ENCODE peak calls at places on chromosomes 16 and 17, in six cellular contexts. One of them, this sample, is unnamed.

GRCh38 chr16:35425270-35425669 is 1965.9 kb downstream of the TP53TG3F start:
- DNase-seq in astrocyte of the cerebellum: no peak
- DNase-seq in lower lobe of right lung: no peak
- DNase-seq in right atrium auricular region: no peak
- DNase-seq in fibroblast of lung: no peak
- DNase-seq in MCF 10A: no peak
- DNase-seq in this sample: no peak

GRCh38 chr17:82970067-82970466 is 109.3 kb upstream of the METRNL start:
- DNase-seq in MCF 10A: no peak
- DNase-seq in lower lobe of right lung: no peak
- DNase-seq in astrocyte of the cerebellum: no peak
- DNase-seq in right atrium auricular region: no peak
- DNase-seq in fibroblast of lung: no peak
- DNase-seq in this sample: no peak

GRCh38 chr17:48832491-48832890 is 1.7 kb downstream of the CALCOCO2 start:
- DNase-seq in lower lobe of right lung: no peak
- DNase-seq in right atrium auricular region: no peak
- DNase-seq in fibroblast of lung: no peak
- DNase-seq in MCF 10A: no peak
- DNase-seq in astrocyte of the cerebellum: no peak
- DNase-seq in this sample: no peak

GRCh38 chr17:42879596-42879985 is 21.0 kb upstream of the G6PC1 start:
- DNase-seq in fibroblast of lung: no peak
- DNase-seq in right atrium auricular region: no peak
- DNase-seq in astrocyte of the cerebellum: no peak
- DNase-seq in lower lobe of right lung: no peak
- DNase-seq in MCF 10A: no peak
- DNase-seq in this sample: no peak

GRCh38 chr17:40540448-40540847 is 24.8 kb downstream of the CCR7 start:
- DNase-seq in right atrium auricular region: no peak
- DNase-seq in lower lobe of right lung: no peak
- DNase-seq in MCF 10A: no peak
- DNase-seq in fibroblast of lung: no peak
- DNase-seq in astrocyte of the cerebellum: no peak
- DNase-seq in this sample: no peak

GRCh38 chr17:77725851-77726250 is 232.7 kb upstream of the TNRC6C start:
- DNase-seq in astrocyte of the cerebellum: no peak
- DNase-seq in right atrium auricular region: peak; percentile 5
- DNase-seq in lower lobe of right lung: no peak
- DNase-seq in MCF 10A: no peak
- DNase-seq in fibroblast of lung: no peak
- DNase-seq in this sample: no peak

GRCh38 chr17:83119987-83120864 is 40.8 kb downstream of the METRNL start:
- DNase-seq in fibroblast of lung: no peak
- DNase-seq in lower lobe of right lung: peak; percentile 73
- DNase-seq in MCF 10A: no peak
- DNase-seq in right atrium auricular region: no peak
- DNase-seq in astrocyte of the cerebellum: no peak
- DNase-seq in this sample: no peak

GRCh38 chr17:50944054-50944901 is 78.1 kb upstream of the TOB1 start:
- DNase-seq in MCF 10A: no peak
- DNase-seq in astrocyte of the cerebellum: no peak
- DNase-seq in fibroblast of lung: peak; percentile 36
- DNase-seq in right atrium auricular region: no peak
- DNase-seq in lower lobe of right lung: peak; percentile 91
- DNase-seq in this sample: no peak

GRCh38 chr16:77591347-77591746 is 131.0 kb upstream of the NUDT7 start:
- DNase-seq in astrocyte of the cerebellum: no peak
- DNase-seq in lower lobe of right lung: no peak
- DNase-seq in right atrium auricular region: no peak
- DNase-seq in fibroblast of lung: no peak
- DNase-seq in MCF 10A: no peak
- DNase-seq in this sample: no peak

GRCh38 chr17:29115906-29116651 is 64.1 kb downstream of the MYO18A start:
- DNase-seq in fibroblast of lung: peak; percentile 43
- DNase-seq in MCF 10A: peak; percentile 49
- DNase-seq in lower lobe of right lung: no peak
- DNase-seq in astrocyte of the cerebellum: no peak
- DNase-seq in right atrium auricular region: no peak
- DNase-seq in this sample: no peak

GRCh38 chr17:20225162-20226115 is 216.3 kb downstream of the SPECC1 start:
- DNase-seq in right atrium auricular region: no peak
- DNase-seq in MCF 10A: peak; percentile 13
- DNase-seq in astrocyte of the cerebellum: no peak
- DNase-seq in lower lobe of right lung: no peak
- DNase-seq in fibroblast of lung: peak; percentile 9
- DNase-seq in this sample: no peak

GRCh38 chr17:40551874-40552768 is 13.2 kb downstream of the CCR7 start:
- DNase-seq in MCF 10A: peak; percentile 65
- DNase-seq in lower lobe of right lung: peak; percentile 49
- DNase-seq in fibroblast of lung: peak; percentile 96
- DNase-seq in right atrium auricular region: peak; percentile 87
- DNase-seq in astrocyte of the cerebellum: peak; percentile 82
- DNase-seq in this sample: peak; percentile 99

GRCh38 chr17:64001091-64001579 is 3.0 kb downstream of the PRR29 start:
- DNase-seq in right atrium auricular region: no peak
- DNase-seq in lower lobe of right lung: no peak
- DNase-seq in astrocyte of the cerebellum: no peak
- DNase-seq in fibroblast of lung: no peak
- DNase-seq in MCF 10A: no peak
- DNase-seq in this sample: no peak

GRCh38 chr16:2529061-2529931 is 1.9 kb downstream of the CEMP1 start:
- DNase-seq in right atrium auricular region: no peak
- DNase-seq in fibroblast of lung: no peak
- DNase-seq in MCF 10A: no peak
- DNase-seq in lower lobe of right lung: no peak
- DNase-seq in astrocyte of the cerebellum: no peak
- DNase-seq in this sample: no peak

GRCh38 chr17:7323731-7324437 is 5.3 kb downstream of the NEURL4 start:
- DNase-seq in MCF 10A: peak; percentile 42
- DNase-seq in lower lobe of right lung: peak; percentile 75
- DNase-seq in fibroblast of lung: peak; percentile 30
- DNase-seq in right atrium auricular region: no peak
- DNase-seq in astrocyte of the cerebellum: no peak
- DNase-seq in this sample: no peak

GRCh38 chr17:81120695-81121621 is 44.3 kb upstream of the PVALEF start:
- DNase-seq in lower lobe of right lung: no peak
- DNase-seq in astrocyte of the cerebellum: no peak
- DNase-seq in fibroblast of lung: no peak
- DNase-seq in right atrium auricular region: no peak
- DNase-seq in MCF 10A: no peak
- DNase-seq in this sample: no peak
- TF ChIP-seq CTCF in lower lobe of right lung: no peak
- TF ChIP-seq CTCF in astrocyte of the cerebellum: no peak
- TF ChIP-seq CTCF in fibroblast of lung: no peak
- TF ChIP-seq CTCF in right atrium auricular region: no peak
- TF ChIP-seq CTCF in MCF 10A: no peak
- TF ChIP-seq CTCF in this sample: no peak

GRCh38 chr16:71515026-71515425 is 11.2 kb upstream of the CHST4 start:
- DNase-seq in astrocyte of the cerebellum: no peak
- DNase-seq in lower lobe of right lung: no peak
- DNase-seq in right atrium auricular region: no peak
- DNase-seq in fibroblast of lung: no peak
- DNase-seq in MCF 10A: no peak
- DNase-seq in this sample: no peak
- TF ChIP-seq CTCF in astrocyte of the cerebellum: no peak
- TF ChIP-seq CTCF in lower lobe of right lung: no peak
- TF ChIP-seq CTCF in right atrium auricular region: no peak
- TF ChIP-seq CTCF in fibroblast of lung: no peak
- TF ChIP-seq CTCF in MCF 10A: no peak
- TF ChIP-seq CTCF in this sample: no peak

GRCh38 chr17:17682293-17682736 is 1.1 kb downstream of the RAI1 start:
- DNase-seq in right atrium auricular region: no peak
- DNase-seq in lower lobe of right lung: peak; percentile 80
- DNase-seq in astrocyte of the cerebellum: no peak
- DNase-seq in fibroblast of lung: no peak
- DNase-seq in MCF 10A: no peak
- DNase-seq in this sample: no peak

GRCh38 chr17:17680477-17681186 is 626 bp upstream of the RAI1 start:
- DNase-seq in astrocyte of the cerebellum: no peak
- DNase-seq in fibroblast of lung: no peak
- DNase-seq in right atrium auricular region: no peak
- DNase-seq in MCF 10A: no peak
- DNase-seq in lower lobe of right lung: no peak
- DNase-seq in this sample: no peak

GRCh38 chr17:17681744-17682292 is 560 bp downstream of the RAI1 start:
- DNase-seq in MCF 10A: no peak
- DNase-seq in astrocyte of the cerebellum: no peak
- DNase-seq in right atrium auricular region: no peak
- DNase-seq in lower lobe of right lung: no peak
- DNase-seq in fibroblast of lung: no peak
- DNase-seq in this sample: no peak

GRCh38 chr17:17679748-17680147 is 1.5 kb upstream of the RAI1 start:
- DNase-seq in lower lobe of right lung: no peak
- DNase-seq in MCF 10A: no peak
- DNase-seq in right atrium auricular region: no peak
- DNase-seq in fibroblast of lung: no peak
- DNase-seq in astrocyte of the cerebellum: no peak
- DNase-seq in this sample: no peak

GRCh38 chr17:17681187-17681743 is at the start of gene RAI1:
- DNase-seq in MCF 10A: peak; percentile 76
- DNase-seq in fibroblast of lung: peak; percentile 82
- DNase-seq in right atrium auricular region: no peak
- DNase-seq in astrocyte of the cerebellum: no peak
- DNase-seq in lower lobe of right lung: peak; percentile 86
- DNase-seq in this sample: no peak
- TF ChIP-seq CTCF in MCF 10A: peak; percentile 82
- TF ChIP-seq CTCF in fibroblast of lung: peak; percentile 42
- TF ChIP-seq CTCF in right atrium auricular region: peak; percentile 74
- TF ChIP-seq CTCF in astrocyte of the cerebellum: peak; percentile 45
- TF ChIP-seq CTCF in lower lobe of right lung: peak; percentile 53
- TF ChIP-seq CTCF in this sample: peak; percentile 50

GRCh38 chr17:8914554-8914953 is 47.1 kb upstream of the PIK3R6 start:
- DNase-seq in fibroblast of lung: no peak
- DNase-seq in MCF 10A: no peak
- DNase-seq in lower lobe of right lung: no peak
- DNase-seq in astrocyte of the cerebellum: no peak
- DNase-seq in right atrium auricular region: no peak
- DNase-seq in this sample: no peak
- TF ChIP-seq CTCF in fibroblast of lung: no peak
- TF ChIP-seq CTCF in MCF 10A: no peak
- TF ChIP-seq CTCF in lower lobe of right lung: no peak
- TF ChIP-seq CTCF in astrocyte of the cerebellum: no peak
- TF ChIP-seq CTCF in right atrium auricular region: no peak
- TF ChIP-seq CTCF in this sample: no peak

DNA sequence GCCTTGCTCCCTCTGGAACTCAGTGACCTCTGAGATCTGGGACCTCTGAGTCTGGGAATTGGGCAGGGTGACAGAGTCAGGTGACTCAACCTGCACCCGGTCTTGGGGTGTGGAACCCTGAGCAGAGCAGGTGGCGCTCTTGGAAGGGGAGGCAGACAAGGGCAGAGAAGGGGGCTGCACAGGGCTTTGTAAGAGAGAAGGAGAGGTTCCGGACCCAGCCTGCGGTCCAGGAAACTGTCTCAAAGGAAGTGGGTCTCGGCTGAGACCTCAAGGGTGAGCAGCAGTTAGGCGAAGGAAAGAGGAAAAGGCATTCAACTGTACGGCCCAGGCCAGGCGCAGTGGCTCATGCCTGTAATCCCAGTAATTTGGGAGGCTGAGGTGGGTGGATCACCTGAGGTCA is 10.0 kb upstream of the RIPOR1 start:
- DNase-seq in lower lobe of right lung: no peak
- DNase-seq in right atrium auricular region: no peak
- DNase-seq in MCF 10A: no peak
- DNase-seq in fibroblast of lung: no peak
- DNase-seq in astrocyte of the cerebellum: no peak
- DNase-seq in this sample: no peak
- TF ChIP-seq CTCF in lower lobe of right lung: no peak
- TF ChIP-seq CTCF in right atrium auricular region: no peak
- TF ChIP-seq CTCF in MCF 10A: no peak
- TF ChIP-seq CTCF in fibroblast of lung: no peak
- TF ChIP-seq CTCF in astrocyte of the cerebellum: no peak
- TF ChIP-seq CTCF in this sample: no peak

GRCh38 chr16:4390266-4391260 is 18.9 kb downstream of the VASN start:
- DNase-seq in lower lobe of right lung: no peak
- DNase-seq in fibroblast of lung: no peak
- DNase-seq in right atrium auricular region: no peak
- DNase-seq in MCF 10A: no peak
- DNase-seq in astrocyte of the cerebellum: no peak
- DNase-seq in this sample: no peak
- TF ChIP-seq CTCF in lower lobe of right lung: no peak
- TF ChIP-seq CTCF in fibroblast of lung: no peak
- TF ChIP-seq CTCF in right atrium auricular region: no peak
- TF ChIP-seq CTCF in MCF 10A: no peak
- TF ChIP-seq CTCF in astrocyte of the cerebellum: no peak
- TF ChIP-seq CTCF in this sample: peak; percentile 8

DNA sequence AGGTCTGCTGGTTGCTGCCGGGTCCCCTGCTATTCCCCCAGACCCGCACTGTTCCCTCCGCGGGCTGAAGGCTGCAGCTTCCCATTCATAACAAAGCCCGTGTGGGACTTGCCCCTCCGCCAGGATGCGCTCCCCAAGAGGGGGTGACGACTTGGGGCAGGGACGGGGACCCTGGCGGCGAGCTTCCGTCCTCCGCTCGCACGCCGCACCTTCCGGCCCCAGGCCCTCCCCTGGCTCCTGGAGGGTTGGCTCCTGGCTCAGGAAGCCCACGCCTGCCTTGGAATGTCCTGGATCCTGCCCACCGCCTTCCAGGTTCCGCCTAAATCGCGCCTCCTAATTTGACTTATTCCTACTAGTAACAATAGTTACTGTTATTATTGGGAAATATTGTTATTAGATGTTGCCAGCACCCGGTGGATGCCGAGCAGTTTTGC is 1.1 kb upstream of the TFAP4 start:
- DNase-seq in fibroblast of lung: peak; percentile 47
- DNase-seq in astrocyte of the cerebellum: no peak
- DNase-seq in lower lobe of right lung: peak; percentile 81
- DNase-seq in right atrium auricular region: peak; percentile 71
- DNase-seq in MCF 10A: peak; percentile 63
- DNase-seq in this sample: no peak
- TF ChIP-seq CTCF in fibroblast of lung: peak; percentile 42
- TF ChIP-seq CTCF in astrocyte of the cerebellum: peak; percentile 34
- TF ChIP-seq CTCF in lower lobe of right lung: peak; percentile 52
- TF ChIP-seq CTCF in right atrium auricular region: peak; percentile 40
- TF ChIP-seq CTCF in MCF 10A: peak; percentile 32
- TF ChIP-seq CTCF in this sample: peak; percentile 42

DNA sequence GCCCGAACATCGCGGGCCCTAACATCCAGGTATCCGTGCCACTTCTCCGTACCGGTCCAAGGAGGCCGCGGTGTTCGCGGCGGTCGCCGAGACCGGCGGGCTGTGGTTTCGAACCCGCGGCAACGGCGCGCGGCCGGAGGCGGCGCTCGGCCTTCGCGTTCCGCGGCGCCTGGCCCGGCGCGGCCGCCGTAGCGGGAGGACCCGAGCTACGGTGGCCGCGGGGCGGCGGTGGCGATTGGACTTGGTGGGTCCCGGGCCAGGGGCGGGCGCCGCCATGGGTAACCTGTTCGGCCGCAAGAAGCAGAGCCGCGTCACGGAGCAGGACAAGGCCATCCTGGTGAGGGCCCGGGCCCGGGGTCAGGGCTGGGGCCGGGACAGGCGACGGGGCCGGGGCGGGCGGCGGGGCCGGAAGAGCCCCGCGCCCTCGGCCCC is at the start of gene CHMP6:
- DNase-seq in lower lobe of right lung: peak; percentile 89
- DNase-seq in astrocyte of the cerebellum: no peak
- DNase-seq in right atrium auricular region: no peak
- DNase-seq in MCF 10A: peak; percentile 69
- DNase-seq in fibroblast of lung: peak; percentile 77
- DNase-seq in this sample: no peak
- TF ChIP-seq CTCF in lower lobe of right lung: peak; percentile 16
- TF ChIP-seq CTCF in astrocyte of the cerebellum: no peak
- TF ChIP-seq CTCF in right atrium auricular region: peak; percentile 58
- TF ChIP-seq CTCF in MCF 10A: no peak
- TF ChIP-seq CTCF in fibroblast of lung: no peak
- TF ChIP-seq CTCF in this sample: no peak